ENCODE peak calls at places on chromosome 9, in seven cellular contexts. One of them, this sample, is unnamed.

GRCh38 chr9:32351845-32352244 is 32.6 kb upstream of the ACO1 start:
- DNase-seq in coronary artery: no peak
- DNase-seq in cardiac muscle cell: peak
- DNase-seq in PC-3: peak
- DNase-seq in Peyer's patch: no peak
- DNase-seq in foreskin keratinocyte: no peak
- DNase-seq in prostate gland: no peak
- DNase-seq in this sample: no peak

GRCh38 chr9:124696101-124696500 is 75.0 kb downstream of the NR6A1 start:
- DNase-seq in cardiac muscle cell: no peak
- DNase-seq in coronary artery: no peak
- DNase-seq in Peyer's patch: no peak
- DNase-seq in foreskin keratinocyte: peak
- DNase-seq in PC-3: no peak
- DNase-seq in prostate gland: no peak
- DNase-seq in this sample: no peak

GRCh38 chr9:121863931-121864330 is 212.5 kb downstream of the DAB2IP start:
- DNase-seq in PC-3: no peak
- DNase-seq in Peyer's patch: no peak
- DNase-seq in coronary artery: no peak
- DNase-seq in foreskin keratinocyte: no peak
- DNase-seq in cardiac muscle cell: no peak
- DNase-seq in prostate gland: no peak
- DNase-seq in this sample: no peak

GRCh38 chr9:76810377-76810957 is 46.2 kb downstream of the PCA3 start:
- DNase-seq in cardiac muscle cell: peak
- DNase-seq in foreskin keratinocyte: peak
- DNase-seq in prostate gland: peak
- DNase-seq in PC-3: peak
- DNase-seq in coronary artery: no peak
- DNase-seq in Peyer's patch: no peak
- DNase-seq in this sample: no peak

GRCh38 chr9:84397151-84397728 is 56.7 kb upstream of the SLC28A3 start:
- DNase-seq in cardiac muscle cell: peak
- DNase-seq in foreskin keratinocyte: peak
- DNase-seq in PC-3: peak
- DNase-seq in Peyer's patch: peak
- DNase-seq in prostate gland: peak
- DNase-seq in coronary artery: no peak
- DNase-seq in this sample: no peak

GRCh38 chr9:38388283-38389223 is 3.9 kb upstream of the ALDH1B1 start:
- DNase-seq in coronary artery: no peak
- DNase-seq in cardiac muscle cell: no peak
- DNase-seq in Peyer's patch: no peak
- DNase-seq in PC-3: no peak
- DNase-seq in foreskin keratinocyte: no peak
- DNase-seq in prostate gland: no peak
- DNase-seq in this sample: no peak

GRCh38 chr9:18237776-18238175 is 236.2 kb upstream of the ADAMTSL1 start:
- DNase-seq in Peyer's patch: no peak
- DNase-seq in coronary artery: no peak
- DNase-seq in cardiac muscle cell: no peak
- DNase-seq in foreskin keratinocyte: no peak
- DNase-seq in PC-3: no peak
- DNase-seq in prostate gland: no peak
- DNase-seq in this sample: no peak

GRCh38 chr9:4740373-4740622 is 704 bp downstream of the AK3 start:
- DNase-seq in coronary artery: no peak
- DNase-seq in foreskin keratinocyte: no peak
- DNase-seq in prostate gland: no peak
- DNase-seq in Peyer's patch: no peak
- DNase-seq in cardiac muscle cell: no peak
- DNase-seq in PC-3: peak
- DNase-seq in this sample: no peak

GRCh38 chr9:463455-464125 is 248.9 kb downstream of the DOCK8 start:
- DNase-seq in PC-3: peak
- DNase-seq in prostate gland: no peak
- DNase-seq in foreskin keratinocyte: no peak
- DNase-seq in cardiac muscle cell: no peak
- DNase-seq in Peyer's patch: no peak
- DNase-seq in coronary artery: no peak
- DNase-seq in this sample: no peak

GRCh38 chr9:72858089-72858912 is 94.6 kb downstream of the ALDH1A1 start:
- DNase-seq in foreskin keratinocyte: no peak
- DNase-seq in PC-3: no peak
- DNase-seq in cardiac muscle cell: no peak
- DNase-seq in prostate gland: no peak
- DNase-seq in coronary artery: no peak
- DNase-seq in Peyer's patch: peak
- DNase-seq in this sample: no peak

GRCh38 chr9:20611751-20612287 is 10.5 kb downstream of the MLLT3 start:
- DNase-seq in prostate gland: no peak
- DNase-seq in Peyer's patch: no peak
- DNase-seq in PC-3: peak
- DNase-seq in foreskin keratinocyte: peak
- DNase-seq in coronary artery: no peak
- DNase-seq in cardiac muscle cell: no peak
- DNase-seq in this sample: no peak

GRCh38 chr9:109781541-109782197 is 1.7 kb downstream of the PALM2AKAP2 start:
- DNase-seq in coronary artery: no peak
- DNase-seq in foreskin keratinocyte: no peak
- DNase-seq in PC-3: no peak
- DNase-seq in Peyer's patch: no peak
- DNase-seq in prostate gland: no peak
- DNase-seq in cardiac muscle cell: peak
- DNase-seq in this sample: no peak

GRCh38 chr9:34337404-34337803 is 8.0 kb downstream of the NUDT2 start:
- DNase-seq in prostate gland: no peak
- DNase-seq in PC-3: peak
- DNase-seq in foreskin keratinocyte: no peak
- DNase-seq in Peyer's patch: no peak
- DNase-seq in cardiac muscle cell: no peak
- DNase-seq in coronary artery: no peak
- DNase-seq in this sample: no peak

GRCh38 chr9:130423272-130423671 is 21.5 kb upstream of the ASS1 start:
- DNase-seq in coronary artery: no peak
- DNase-seq in prostate gland: no peak
- DNase-seq in foreskin keratinocyte: no peak
- DNase-seq in Peyer's patch: no peak
- DNase-seq in PC-3: no peak
- DNase-seq in cardiac muscle cell: peak
- DNase-seq in this sample: no peak

GRCh38 chr9:33867747-33868429 is 50.9 kb downstream of the UBE2R2 start:
- DNase-seq in PC-3: no peak
- DNase-seq in Peyer's patch: no peak
- DNase-seq in foreskin keratinocyte: no peak
- DNase-seq in cardiac muscle cell: no peak
- DNase-seq in prostate gland: no peak
- DNase-seq in coronary artery: peak
- DNase-seq in this sample: peak

GRCh38 chr9:214488-215448 is at the start of gene DOCK8:
- DNase-seq in cardiac muscle cell: peak
- DNase-seq in Peyer's patch: peak
- DNase-seq in coronary artery: no peak
- DNase-seq in PC-3: peak
- DNase-seq in foreskin keratinocyte: peak
- DNase-seq in prostate gland: peak
- DNase-seq in this sample: no peak

GRCh38 chr9:13900449-13900848 is 413.5 kb downstream of the NFIB start:
- DNase-seq in PC-3: no peak
- DNase-seq in foreskin keratinocyte: peak
- DNase-seq in Peyer's patch: no peak
- DNase-seq in cardiac muscle cell: no peak
- DNase-seq in prostate gland: peak
- DNase-seq in coronary artery: no peak
- DNase-seq in this sample: no peak

GRCh38 chr9:130043654-130044623 is 950 bp upstream of the FNBP1 start:
- DNase-seq in cardiac muscle cell: peak
- DNase-seq in coronary artery: peak
- DNase-seq in PC-3: no peak
- DNase-seq in prostate gland: peak
- DNase-seq in foreskin keratinocyte: no peak
- DNase-seq in Peyer's patch: peak
- DNase-seq in this sample: no peak

GRCh38 chr9:33498387-33498786 is 24.7 kb upstream of the NOL6 start:
- DNase-seq in Peyer's patch: no peak
- DNase-seq in cardiac muscle cell: no peak
- DNase-seq in coronary artery: no peak
- DNase-seq in foreskin keratinocyte: no peak
- DNase-seq in prostate gland: no peak
- DNase-seq in PC-3: peak
- DNase-seq in this sample: no peak

GRCh38 chr9:73154760-73155159 is 3.1 kb downstream of the ANXA1 start:
- DNase-seq in prostate gland: no peak
- DNase-seq in Peyer's patch: no peak
- DNase-seq in cardiac muscle cell: no peak
- DNase-seq in foreskin keratinocyte: no peak
- DNase-seq in coronary artery: no peak
- DNase-seq in PC-3: peak
- DNase-seq in this sample: no peak

GRCh38 chr9:96453625-96454024 is 3.7 kb downstream of the HABP4 start:
- DNase-seq in Peyer's patch: no peak
- DNase-seq in foreskin keratinocyte: peak
- DNase-seq in coronary artery: no peak
- DNase-seq in cardiac muscle cell: peak
- DNase-seq in PC-3: peak
- DNase-seq in prostate gland: peak
- DNase-seq in this sample: no peak

GRCh38 chr9:10008101-10008799 is 604.6 kb downstream of the PTPRD start:
- DNase-seq in prostate gland: no peak
- DNase-seq in coronary artery: no peak
- DNase-seq in foreskin keratinocyte: no peak
- DNase-seq in Peyer's patch: no peak
- DNase-seq in PC-3: no peak
- DNase-seq in cardiac muscle cell: no peak
- DNase-seq in this sample: no peak

GRCh38 chr9:128007566-128008138 is 26.9 kb upstream of the EEIG1 start:
- DNase-seq in prostate gland: peak
- DNase-seq in Peyer's patch: peak
- DNase-seq in coronary artery: no peak
- DNase-seq in foreskin keratinocyte: peak
- DNase-seq in cardiac muscle cell: peak
- DNase-seq in PC-3: peak
- DNase-seq in this sample: no peak

DNA sequence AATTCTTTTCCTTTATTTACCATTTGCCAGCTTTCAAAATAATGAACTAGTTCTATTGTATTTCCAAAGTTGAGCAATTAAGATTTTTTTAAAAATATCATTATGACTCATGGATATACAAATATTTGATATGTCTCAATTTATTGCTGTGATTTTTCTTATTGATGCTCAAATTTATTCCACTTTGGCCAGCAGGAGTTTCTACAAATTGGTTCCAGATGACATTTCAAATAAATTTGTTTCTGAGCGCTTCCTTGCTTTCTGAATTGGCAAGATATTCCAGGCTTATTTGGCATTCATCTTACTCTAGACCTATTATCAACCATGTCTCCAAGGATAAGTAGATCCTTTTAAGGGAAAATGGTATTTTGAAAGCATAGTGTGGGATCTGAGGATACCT is 58.5 kb upstream of the TJP2 start:
- DNase-seq in PC-3: peak
- DNase-seq in prostate gland: no peak
- DNase-seq in coronary artery: no peak
- DNase-seq in cardiac muscle cell: no peak
- DNase-seq in foreskin keratinocyte: no peak
- DNase-seq in Peyer's patch: no peak
- DNase-seq in this sample: no peak
- TF ChIP-seq CTCF in PC-3: no peak
- TF ChIP-seq CTCF in prostate gland: no peak
- TF ChIP-seq CTCF in coronary artery: no peak
- TF ChIP-seq CTCF in cardiac muscle cell: no peak
- TF ChIP-seq CTCF in foreskin keratinocyte: no peak
- TF ChIP-seq CTCF in Peyer's patch: no peak
- TF ChIP-seq CTCF in this sample: peak

GRCh38 chr9:90642570-90643539 is at the start of gene DIRAS2:
- DNase-seq in coronary artery: no peak
- DNase-seq in Peyer's patch: peak
- DNase-seq in PC-3: peak
- DNase-seq in foreskin keratinocyte: peak
- DNase-seq in prostate gland: peak
- DNase-seq in cardiac muscle cell: peak
- DNase-seq in this sample: peak
- TF ChIP-seq CTCF in coronary artery: no peak
- TF ChIP-seq CTCF in Peyer's patch: no peak
- TF ChIP-seq CTCF in PC-3: peak
- TF ChIP-seq CTCF in foreskin keratinocyte: peak
- TF ChIP-seq CTCF in prostate gland: peak
- TF ChIP-seq CTCF in cardiac muscle cell: peak
- TF ChIP-seq CTCF in this sample: peak

GRCh38 chr9:35729700-35730485 is 2.1 kb downstream of the TLN1 start:
- DNase-seq in coronary artery: peak
- DNase-seq in PC-3: peak
- DNase-seq in cardiac muscle cell: peak
- DNase-seq in foreskin keratinocyte: peak
- DNase-seq in Peyer's patch: peak
- DNase-seq in prostate gland: no peak
- DNase-seq in this sample: no peak
- TF ChIP-seq CTCF in coronary artery: peak
- TF ChIP-seq CTCF in PC-3: peak
- TF ChIP-seq CTCF in cardiac muscle cell: peak
- TF ChIP-seq CTCF in foreskin keratinocyte: peak
- TF ChIP-seq CTCF in Peyer's patch: peak
- TF ChIP-seq CTCF in prostate gland: peak
- TF ChIP-seq CTCF in this sample: peak

GRCh38 chr9:114051281-114051680 is 26.8 kb downstream of the AMBP start:
- DNase-seq in foreskin keratinocyte: no peak
- DNase-seq in cardiac muscle cell: no peak
- DNase-seq in prostate gland: no peak
- DNase-seq in coronary artery: no peak
- DNase-seq in PC-3: no peak
- DNase-seq in Peyer's patch: no peak
- DNase-seq in this sample: no peak

GRCh38 chr9:114051706-114052105 is 26.4 kb downstream of the AMBP start:
- DNase-seq in prostate gland: no peak
- DNase-seq in foreskin keratinocyte: no peak
- DNase-seq in PC-3: no peak
- DNase-seq in cardiac muscle cell: no peak
- DNase-seq in Peyer's patch: no peak
- DNase-seq in coronary artery: no peak
- DNase-seq in this sample: no peak

GRCh38 chr9:114050226-114050568 is 27.9 kb downstream of the AMBP start:
- DNase-seq in foreskin keratinocyte: no peak
- DNase-seq in PC-3: no peak
- DNase-seq in cardiac muscle cell: no peak
- DNase-seq in coronary artery: no peak
- DNase-seq in prostate gland: no peak
- DNase-seq in Peyer's patch: no peak
- DNase-seq in this sample: no peak

GRCh38 chr9:114049453-114050225 is 28.5 kb downstream of the AMBP start:
- DNase-seq in PC-3: no peak
- DNase-seq in foreskin keratinocyte: no peak
- DNase-seq in cardiac muscle cell: no peak
- DNase-seq in prostate gland: no peak
- DNase-seq in Peyer's patch: no peak
- DNase-seq in coronary artery: peak
- DNase-seq in this sample: no peak

DNA sequence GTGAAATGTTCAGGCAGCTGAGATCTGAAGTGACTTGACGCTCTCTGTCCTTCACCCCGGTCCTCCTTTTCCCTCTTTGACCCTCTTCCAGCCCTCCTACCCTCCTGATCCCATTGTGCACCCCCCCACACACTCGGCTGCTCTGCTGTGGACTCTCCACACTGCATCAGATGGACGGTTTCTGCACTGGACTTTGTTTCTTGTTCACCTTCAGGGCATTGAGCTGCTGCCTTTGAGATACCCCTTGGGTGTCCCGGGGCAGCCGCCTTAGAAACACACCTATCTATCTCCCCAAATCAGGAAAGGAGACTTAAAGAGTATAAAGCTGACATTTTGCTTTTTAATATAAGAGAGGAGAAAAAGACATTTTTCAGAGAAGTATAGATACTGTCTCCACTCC is 27.5 kb downstream of the AMBP start:
- DNase-seq in coronary artery: no peak
- DNase-seq in prostate gland: no peak
- DNase-seq in foreskin keratinocyte: no peak
- DNase-seq in Peyer's patch: no peak
- DNase-seq in PC-3: no peak
- DNase-seq in cardiac muscle cell: no peak
- DNase-seq in this sample: no peak
- TF ChIP-seq CTCF in coronary artery: no peak
- TF ChIP-seq CTCF in prostate gland: no peak
- TF ChIP-seq CTCF in foreskin keratinocyte: no peak
- TF ChIP-seq CTCF in Peyer's patch: no peak
- TF ChIP-seq CTCF in PC-3: no peak
- TF ChIP-seq CTCF in cardiac muscle cell: no peak
- TF ChIP-seq CTCF in this sample: no peak